ENCODE peak calls at places on chromosomes 12 and 14, in eight cellular contexts. C is KBM-7; W is nucleus accumbens; Q is WTC11; O is anterior cingulate cortex; D is stimulated activated naive B cell treated with anti-CD40 and anti-IgM and Interleukin-4, amounts not matched to agents 10 μg/mL and 1 μg/mL and 100 μg/mL, for 72 hours; G is iPS-NIHi11; V is NCI-H524 treated with DMSO at 0.1 percent for 48 hours. Z is an unnamed sample.

GRCh38 chr14:51613436-51613835 is 38.3 kb upstream of the FRMD6 start:
- DNase-seq in Q (no peak), W (no peak), D (no peak), C (no peak), V (no peak), O (no peak), G (no peak), Z (no peak)

GRCh38 chr12:1083888-1084262 is 92.9 kb downstream of the ERC1 start:
- DNase-seq in G (no peak), C (peak), W (peak), D (no peak), V (no peak), Q (no peak), O (no peak), Z (peak)

GRCh38 chr12:122987086-122987951 is 6.8 kb downstream of the ARL6IP4 start:
- DNase-seq in W (no peak), G (no peak), O (no peak), D (no peak), V (no peak), Q (no peak), C (no peak), Z (no peak)

GRCh38 chr12:81206425-81206824 is 128.5 kb downstream of the ACSS3 start:
- DNase-seq in C (no peak), V (peak), D (no peak), W (no peak), G (no peak), Q (no peak), O (no peak), Z (no peak)

GRCh38 chr12:126668538-126668937 is 1598.4 kb upstream of the TMEM132C start:
- DNase-seq in O (no peak), V (no peak), C (no peak), Q (no peak), G (no peak), D (no peak), W (no peak), Z (no peak)

GRCh38 chr14:30389134-30389900 is 169.6 kb upstream of the G2E3 start:
- DNase-seq in V (no peak), W (peak), D (no peak), G (no peak), Q (no peak), C (no peak), O (peak), Z (no peak)

GRCh38 chr14:106268013-106268727 is 741.8 kb downstream of the TMEM121 start:
- DNase-seq in C (peak), G (no peak), V (no peak), O (no peak), W (no peak), D (peak), Q (no peak), Z (no peak)

GRCh38 chr12:38374751-38375150 is 58.2 kb downstream of the ALG10B start:
- DNase-seq in Q (no peak), V (no peak), D (no peak), O (no peak), G (no peak), C (no peak), W (no peak), Z (no peak)

GRCh38 chr12:123131879-123132402 is 18.9 kb downstream of the PITPNM2 start:
- DNase-seq in V (peak), Q (no peak), G (no peak), O (no peak), C (no peak), W (no peak), D (peak), Z (no peak)

GRCh38 chr12:111270773-111271172 is 98.1 kb downstream of the PHETA1 start:
- DNase-seq in G (no peak), V (no peak), D (no peak), O (no peak), Q (no peak), C (no peak), W (no peak), Z (no peak)

GRCh38 chr12:2265461-2266167 is 212.8 kb downstream of the CACNA1C start:
- DNase-seq in O (no peak), W (peak), V (no peak), D (no peak), C (no peak), G (no peak), Q (no peak), Z (no peak)

GRCh38 chr12:114294303-114294685 is 111.7 kb downstream of the TBX5 start:
- DNase-seq in C (no peak), G (no peak), D (no peak), Q (no peak), O (no peak), V (no peak), W (no peak), Z (no peak)

GRCh38 chr12:89856431-89856830 is 147.8 kb upstream of the ATP2B1 start:
- DNase-seq in W (no peak), Q (no peak), V (no peak), G (no peak), D (peak), C (peak), O (no peak), Z (no peak)

GRCh38 chr14:104399432-104400155 is 180.0 kb upstream of the C14orf180 start:
- DNase-seq in O (no peak), Q (no peak), W (no peak), V (no peak), D (no peak), G (no peak), C (no peak), Z (no peak)

GRCh38 chr12:23640754-23641153 is 308.7 kb downstream of the SOX5 start:
- DNase-seq in O (no peak), D (no peak), Q (peak), C (no peak), G (peak), W (no peak), V (no peak), Z (no peak)

GRCh38 chr14:66401447-66402095 is 84.6 kb upstream of the CCDC196 start:
- DNase-seq in G (no peak), W (no peak), D (no peak), O (no peak), C (peak), V (peak), Q (no peak), Z (no peak)

GRCh38 chr14:74905595-74906142 is 17.4 kb downstream of the RPS6KL1 start:
- DNase-seq in Q (peak), C (peak), O (peak), G (peak), V (no peak), W (peak), D (peak), Z (no peak)

GRCh38 chr14:101482066-101482465 is 79.2 kb upstream of the DIO3 start:
- DNase-seq in O (no peak), C (no peak), V (no peak), G (no peak), D (no peak), W (no peak), Q (no peak), Z (no peak)

GRCh38 chr12:115134298-115134697 is 450.3 kb upstream of the TBX3 start:
- DNase-seq in W (no peak), O (no peak), Q (no peak), C (no peak), D (no peak), G (no peak), V (no peak), Z (no peak)

GRCh38 chr12:103672401-103673119 is 85.5 kb downstream of the STAB2 start:
- DNase-seq in W (no peak), Q (no peak), G (no peak), D (no peak), O (no peak), C (no peak), V (no peak), Z (no peak)

GRCh38 chr12:117362391-117362790 is 965 bp upstream of the NOS1 start:
- DNase-seq in C (no peak), D (no peak), G (no peak), O (no peak), V (no peak), Q (no peak), W (no peak), Z (no peak)

GRCh38 chr14:103130965-103131364 is 7.7 kb downstream of the TNFAIP2 start:
- DNase-seq in W (no peak), O (no peak), C (no peak), D (no peak), V (no peak), Q (no peak), G (no peak), Z (no peak)

GRCh38 chr12:62865090-62865489 is 69.9 kb downstream of the PPM1H start:
- DNase-seq in W (peak), O (no peak), Q (no peak), D (no peak), G (no peak), C (no peak), V (no peak), Z (no peak)

GRCh38 chr14:93231129-93231979 is 24.3 kb downstream of the UBR7 start:
- DNase-seq in G (peak), Q (no peak), O (peak), W (peak), V (no peak), C (no peak), D (no peak), Z (no peak)

Z was measured in CMK.